ENCODE peak calls at places on chromosomes 2 and 18, in seven cellular contexts. L, U, O, S, F, Z and Y are unnamed samples.

GRCh38 chr2:224584768-224585204 is 377 bp downstream of the CUL3 start:
- DNase-seq in F (peak; percentile 82), S (no peak), U (peak; percentile 78), Z (peak; percentile 48), L (peak; percentile 49), O (peak; percentile 42), Y (peak; percentile 59)

GRCh38 chr18:13831864-13832508 is 8.0 kb downstream of the MC5R start:
- DNase-seq in L (peak; percentile 66), O (peak; percentile 32), F (no peak), Z (no peak), U (no peak), S (no peak), Y (no peak)

GRCh38 chr2:1186405-1186804 is 226.9 kb upstream of the TPO start:
- DNase-seq in S (no peak), F (no peak), U (no peak), O (no peak), Z (no peak), L (no peak), Y (no peak)

GRCh38 chr2:137168564-137168963 is 403.2 kb downstream of the THSD7B start:
- DNase-seq in U (no peak), S (no peak), O (no peak), Z (no peak), L (no peak), F (no peak), Y (no peak)

GRCh38 chr2:217248312-217248935 is 388.6 kb upstream of the TNP1 start:
- DNase-seq in S (peak; percentile 74), Z (peak; percentile 83), U (peak; percentile 92), F (peak; percentile 44), O (no peak), L (peak; percentile 32), Y (no peak)

GRCh38 chr2:175363719-175364118 is 182.2 kb upstream of the ATP5MC3 start:
- DNase-seq in Z (no peak), U (no peak), O (no peak), S (no peak), L (no peak), F (no peak), Y (no peak)

GRCh38 chr2:100940766-100941645 is 61.1 kb upstream of the RPL31 start:
- DNase-seq in Z (no peak), S (no peak), F (no peak), O (no peak), U (no peak), L (no peak), Y (no peak)

GRCh38 chr2:73992036-73992435 is 7.3 kb downstream of the TET3 start:
- DNase-seq in S (no peak), O (no peak), L (no peak), Z (no peak), U (no peak), F (no peak), Y (no peak)

GRCh38 chr18:9017900-9018217 is 84.6 kb upstream of the NDUFV2 start:
- DNase-seq in O (no peak), L (no peak), U (no peak), S (peak; percentile 81), F (no peak), Z (no peak), Y (no peak)

GRCh38 chr2:205914736-205915510 is 171.1 kb downstream of the INO80D start:
- DNase-seq in F (no peak), S (peak; percentile 5), L (no peak), Z (no peak), O (no peak), U (no peak), Y (no peak)

GRCh38 chr18:34867520-34867919 is 157.4 kb downstream of the DTNA start:
- DNase-seq in U (no peak), L (no peak), Z (no peak), S (no peak), F (peak; percentile 72), O (peak; percentile 8), Y (peak; percentile 40)

GRCh38 chr2:46973687-46974086 is 58.1 kb upstream of the MCFD2 start:
- DNase-seq in Z (no peak), L (no peak), O (no peak), S (no peak), F (no peak), U (no peak), Y (no peak)

GRCh38 chr2:205407984-205408383 is 274.3 kb upstream of the NRP2 start:
- DNase-seq in Z (no peak), L (no peak), F (no peak), U (no peak), S (peak; percentile 87), O (no peak), Y (no peak)

GRCh38 chr18:24271381-24272331 is 126.0 kb downstream of the OSBPL1A start:
- DNase-seq in U (peak; percentile 88), L (peak; percentile 74), O (peak; percentile 78), S (peak; percentile 72), F (no peak), Z (peak; percentile 70), Y (peak; percentile 74)

GRCh38 chr2:39300044-39300820 is 56.5 kb upstream of the CDKL4 start:
- DNase-seq in U (no peak), S (no peak), L (no peak), Z (no peak), O (no peak), F (no peak), Y (peak; percentile 74)

GRCh38 chr2:221189431-221189830 is 382.7 kb downstream of the EPHA4 start:
- DNase-seq in Z (no peak), U (no peak), L (no peak), O (peak; percentile 50), F (no peak), S (no peak), Y (no peak)

GRCh38 chr2:23238011-23238657 is 146.8 kb upstream of the KLHL29 start:
- DNase-seq in L (no peak), U (no peak), S (no peak), Z (no peak), O (no peak), F (no peak), Y (no peak)

GRCh38 chr2:67268806-67269205 is 128.3 kb upstream of the ETAA1 start:
- DNase-seq in O (no peak), F (no peak), Z (no peak), U (no peak), L (no peak), S (peak; percentile 88), Y (no peak)

GRCh38 chr2:182330451-182331325 is 96.1 kb downstream of the PDE1A start:
- DNase-seq in S (peak; percentile 73), F (no peak), Z (no peak), U (no peak), O (no peak), L (no peak), Y (no peak)

GRCh38 chr2:41962912-41963652 is 84.7 kb upstream of the PKDCC start:
- DNase-seq in F (no peak), S (no peak), U (no peak), L (no peak), O (no peak), Z (peak; percentile 45), Y (no peak)

GRCh38 chr2:149568138-149568537 is 19.4 kb downstream of the MMADHC start:
- DNase-seq in U (no peak), O (no peak), F (no peak), S (no peak), Z (no peak), L (no peak), Y (no peak)
- H3K36me3 ChIP-seq in U (peaks cover 36% of the 10 kb centered on the region), O (peaks cover 1% of the 10 kb centered on the region), F (peaks cover 50% of the 10 kb centered on the region), S (peaks cover 33% of the 10 kb centered on the region), Z (no peaks in the 10 kb centered on the region), L (peaks cover 16% of the 10 kb centered on the region), Y (peaks cover 33% of the 10 kb centered on the region)

DNA sequence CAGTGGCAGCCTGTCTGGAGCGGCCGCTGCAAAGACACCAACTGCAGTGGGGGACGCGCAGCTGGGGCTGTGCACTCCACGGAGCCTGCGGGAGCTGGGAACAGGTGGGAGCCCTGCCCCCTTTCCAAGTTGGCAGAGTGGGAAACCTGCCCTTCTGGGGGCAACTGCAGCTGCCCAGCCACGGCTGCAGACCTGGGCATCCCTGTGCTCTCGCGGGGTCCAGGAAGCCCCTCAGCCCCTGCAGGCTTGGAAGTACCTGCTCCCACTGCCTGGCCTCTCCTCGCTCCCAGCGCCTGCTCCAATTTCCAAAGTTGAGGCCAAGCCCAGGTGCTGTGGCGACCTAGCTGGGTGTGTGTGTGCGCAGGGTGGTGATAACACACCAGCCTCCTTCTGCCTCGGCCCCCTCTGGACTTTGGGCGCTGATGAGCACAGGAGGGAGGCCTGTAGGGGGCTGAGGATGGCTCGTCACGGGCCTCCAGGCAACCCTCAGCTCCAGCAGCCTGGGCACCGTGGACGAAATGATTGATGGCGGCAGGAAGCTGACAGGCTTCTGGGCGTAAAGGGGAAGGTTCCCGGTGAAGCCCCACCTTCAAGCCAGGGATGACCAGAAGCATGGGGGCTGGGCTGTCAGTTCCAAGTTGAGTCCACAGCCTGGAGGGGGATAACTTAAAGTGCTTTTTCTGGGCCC is 76.9 kb downstream of the PTPN4 start:
- DNase-seq in O (no peak), Z (no peak), F (no peak), S (no peak), U (no peak), L (no peak), Y (no peak)
- H3K4me1 ChIP-seq in O (no peaks in the 10 kb centered on the region), Z (peaks cover 2% of the 10 kb centered on the region), F (peaks cover 19% of the 10 kb centered on the region), S (no peaks in the 10 kb centered on the region), U (no peaks in the 10 kb centered on the region), L (no peaks in the 10 kb centered on the region), Y (peaks cover 7% of the 10 kb centered on the region)

DNA sequence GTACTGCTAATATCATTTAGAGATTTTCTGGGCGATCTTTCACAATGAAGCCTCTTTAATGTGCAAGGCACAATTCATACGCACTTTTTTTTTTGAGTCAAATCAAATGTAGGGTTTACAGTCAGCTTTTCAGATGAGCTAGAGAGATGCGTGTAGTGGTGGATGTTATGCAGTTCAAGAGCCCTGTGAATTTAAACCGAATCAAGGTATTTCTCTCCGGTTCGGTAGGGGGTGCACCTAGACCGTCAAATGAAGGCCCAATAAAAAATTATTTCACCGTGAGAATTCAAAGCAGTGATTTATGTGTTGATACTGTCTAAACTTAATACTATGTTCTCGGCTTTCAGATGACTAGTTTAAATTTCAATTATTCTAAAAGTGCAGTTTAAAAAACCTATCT is 1.1 kb downstream of the PTH2R start:
- DNase-seq in F (peak; percentile 52), U (no peak), Z (no peak), O (peak; percentile 32), L (no peak), S (peak; percentile 2), Y (no peak)
- H3K27me3 ChIP-seq in F (no peaks in the 10 kb centered on the region), U (peaks cover 22% of the 10 kb centered on the region), Z (no peaks in the 10 kb centered on the region), O (no peaks in the 10 kb centered on the region), L (peaks cover 12% of the 10 kb centered on the region), S (peaks cover 23% of the 10 kb centered on the region), Y (peaks cover 76% of the 10 kb centered on the region)

DNA sequence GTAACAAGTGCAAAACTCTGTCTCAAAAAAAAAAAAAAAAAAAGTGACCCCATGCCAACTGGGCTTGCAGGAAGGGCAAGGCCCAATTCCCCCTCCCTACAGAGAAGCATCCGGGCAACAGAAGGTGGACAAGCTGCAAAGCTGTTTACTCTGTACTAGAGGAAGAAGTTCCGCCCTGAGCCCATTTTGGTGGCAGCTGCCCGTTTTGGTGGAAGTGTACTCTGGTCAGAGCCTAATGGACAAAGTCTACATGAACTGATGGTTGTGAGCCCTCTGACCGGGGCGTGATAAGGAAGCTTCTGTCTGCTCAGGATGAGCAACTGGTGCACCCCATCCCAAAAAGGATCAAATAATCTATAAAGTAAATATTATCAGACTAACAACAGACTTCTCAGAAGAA is 65.0 kb downstream of the TRAPPC8 start:
- DNase-seq in L (no peak), F (no peak), U (no peak), S (no peak), O (no peak), Z (no peak), Y (no peak)
- H3K36me3 ChIP-seq in L (peaks cover 26% of the 10 kb centered on the region), F (peaks cover 60% of the 10 kb centered on the region), U (peaks cover 52% of the 10 kb centered on the region), S (peaks cover 17% of the 10 kb centered on the region), O (no peaks in the 10 kb centered on the region), Z (no peaks in the 10 kb centered on the region), Y (peaks cover 19% of the 10 kb centered on the region)

DNA sequence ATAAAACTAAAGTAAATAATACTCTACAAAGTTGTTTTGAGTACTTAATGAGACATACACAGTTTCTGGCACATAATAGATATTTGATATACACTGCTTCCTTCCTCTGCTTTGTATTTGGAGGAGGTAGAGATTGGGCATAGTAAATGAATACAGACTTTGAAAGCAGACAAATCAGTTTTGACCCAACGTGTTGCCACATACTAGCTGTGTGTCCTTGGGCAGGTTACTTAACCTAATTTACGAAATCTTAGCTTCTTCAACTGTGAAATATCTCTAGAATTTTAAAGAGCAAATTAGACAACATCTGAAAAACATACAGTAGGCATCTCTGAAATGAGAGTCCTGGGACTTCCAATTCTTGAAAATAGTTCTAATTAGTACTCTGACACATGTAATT is 425.4 kb downstream of the TGIF1 start:
- DNase-seq in S (no peak), O (no peak), F (no peak), Z (no peak), L (no peak), U (no peak), Y (no peak)
- H3K4me1 ChIP-seq in S (peaks cover 2% of the 10 kb centered on the region), O (no peaks in the 10 kb centered on the region), F (peaks cover 17% of the 10 kb centered on the region), Z (no peaks in the 10 kb centered on the region), L (no peaks in the 10 kb centered on the region), U (no peaks in the 10 kb centered on the region), Y (no peaks in the 10 kb centered on the region)